ENCODE peak calls at places on chromosomes 2 and 18, in five cellular contexts. Z is coronary artery, F is endothelial cell of umbilical vein, D is fibroblast of pulmonary artery, E is OCI-LY7. W is an unnamed sample.

GRCh38 chr2:173545364-173545734 is 190.7 kb downstream of the CDCA7 start:
- DNase-seq in Z (no peak), F (no peak), D (no peak), E (no peak), W (no peak)

GRCh38 chr18:26190506-26190905 is 35.7 kb upstream of the TAF4B start:
- DNase-seq in Z (no peak), F (no peak), D (no peak), E (peak; percentile 94), W (no peak)

GRCh38 chr2:221156335-221156734 is 415.8 kb downstream of the EPHA4 start:
- DNase-seq in Z (no peak), F (no peak), D (no peak), E (peak; percentile 18), W (peak; percentile 15)

GRCh38 chr18:27862056-27862682 is 314.8 kb downstream of the CDH2 start:
- DNase-seq in Z (no peak), F (no peak), D (no peak), E (no peak), W (no peak)

GRCh38 chr2:54629914-54630609 is 93.4 kb upstream of the EML6 start:
- DNase-seq in Z (no peak), F (no peak), D (peak; percentile 78), E (no peak), W (no peak)

GRCh38 chr2:201436141-201436540 is 15.1 kb downstream of the TRAK2 start:
- DNase-seq in Z (no peak), F (no peak), D (no peak), E (no peak), W (no peak)

GRCh38 chr2:191171708-191172355 is 21.0 kb upstream of the STAT4 start:
- DNase-seq in Z (no peak), F (peak; percentile 47), D (peak; percentile 95), E (no peak), W (no peak)

GRCh38 chr2:219508933-219509779 is 5.1 kb upstream of the ASIC4 start:
- DNase-seq in Z (no peak), F (no peak), D (no peak), E (no peak), W (no peak)

GRCh38 chr2:47040662-47041061 is 114.4 kb downstream of the STPG4 start:
- DNase-seq in Z (no peak), F (no peak), D (no peak), E (no peak), W (no peak)

GRCh38 chr2:30300456-30301221 is 69.3 kb downstream of the LBH start:
- DNase-seq in Z (no peak), F (no peak), D (peak; percentile 53), E (no peak), W (peak; percentile 57)

GRCh38 chr2:120682654-120683053 is 53.0 kb upstream of the GLI2 start:
- DNase-seq in Z (no peak), F (no peak), D (no peak), E (no peak), W (no peak)

GRCh38 chr2:204343685-204344084 is 201.6 kb upstream of the PARD3B start:
- DNase-seq in Z (no peak), F (no peak), D (no peak), E (no peak), W (no peak)

GRCh38 chr18:58501033-58501432 is 127.9 kb downstream of the ALPK2 start:
- DNase-seq in Z (no peak), F (no peak), D (no peak), E (no peak), W (no peak)

GRCh38 chr18:11553098-11553940 is 56.1 kb upstream of the SLC35G4 start:
- DNase-seq in Z (no peak), F (peak; percentile 59), D (peak; percentile 70), E (peak; percentile 70), W (peak; percentile 51)

GRCh38 chr2:191754103-191754502 is 76.2 kb downstream of the NABP1 start:
- DNase-seq in Z (no peak), F (no peak), D (no peak), E (no peak), W (no peak)

GRCh38 chr2:99674031-99674430 is 184.2 kb upstream of the REV1 start:
- DNase-seq in Z (no peak), F (no peak), D (no peak), E (no peak), W (no peak)

GRCh38 chr2:28390857-28391563 is 1.6 kb upstream of the FOSL2 start:
- DNase-seq in Z (peak; percentile 95), F (peak; percentile 89), D (peak; percentile 93), E (peak; percentile 6), W (peak; percentile 70)

GRCh38 chr2:241215421-241215820 is 26.9 kb downstream of the ANO7 start:
- DNase-seq in Z (no peak), F (no peak), D (no peak), E (no peak), W (no peak)

GRCh38 chr2:71659868-71660518 is 206.6 kb downstream of the DYSF start:
- DNase-seq in Z (peak; percentile 57), F (no peak), D (no peak), E (no peak), W (no peak)

GRCh38 chr2:120937736-120938131 is 202.1 kb downstream of the GLI2 start:
- DNase-seq in Z (no peak), F (no peak), D (peak; percentile 86), E (no peak), W (no peak)

GRCh38 chr2:16655457-16655837 is 10.2 kb downstream of the CYRIA start:
- DNase-seq in Z (peak; percentile 14), F (no peak), D (no peak), E (no peak), W (no peak)

GRCh38 chr2:196218109-196218508 is 46.7 kb upstream of the STK17B start:
- DNase-seq in Z (no peak), F (no peak), D (no peak), E (no peak), W (no peak)

GRCh38 chr2:130920417-130921030 is 83.8 kb downstream of the ARHGEF4 start:
- DNase-seq in Z (no peak), F (peak; percentile 72), D (peak; percentile 81), E (peak; percentile 38), W (peak; percentile 74)

GRCh38 chr2:168171069-168171762 is 76.2 kb downstream of the STK39 start:
- DNase-seq in Z (no peak), F (no peak), D (no peak), E (no peak), W (no peak)

GRCh38 chr2:9737053-9737875 is 106.0 kb upstream of the TAF1B start:
- DNase-seq in Z (no peak), F (no peak), D (peak; percentile 39), E (peak; percentile 6), W (no peak)

GRCh38 chr18:36446059-36446458 is 148.5 kb downstream of the FHOD3 start:
- DNase-seq in Z (no peak), F (no peak), D (no peak), E (no peak), W (no peak)

GRCh38 chr2:35428548-35428947 is 927.0 kb upstream of the CRIM1 start:
- DNase-seq in Z (no peak), F (peak; percentile 22), D (peak; percentile 17), E (peak; percentile 32), W (peak; percentile 76)

GRCh38 chr2:174334278-174334715 is 457 bp upstream of the SP9 start:
- DNase-seq in Z (no peak), F (no peak), D (no peak), E (no peak), W (no peak)

GRCh38 chr18:37306420-37306819 is 259.2 kb downstream of the CELF4 start:
- DNase-seq in Z (no peak), F (no peak), D (no peak), E (no peak), W (no peak)

GRCh38 chr18:50155406-50155805 is 39.5 kb downstream of the MYO5B start:
- DNase-seq in Z (no peak), F (no peak), D (no peak), E (no peak), W (no peak)

DNA sequence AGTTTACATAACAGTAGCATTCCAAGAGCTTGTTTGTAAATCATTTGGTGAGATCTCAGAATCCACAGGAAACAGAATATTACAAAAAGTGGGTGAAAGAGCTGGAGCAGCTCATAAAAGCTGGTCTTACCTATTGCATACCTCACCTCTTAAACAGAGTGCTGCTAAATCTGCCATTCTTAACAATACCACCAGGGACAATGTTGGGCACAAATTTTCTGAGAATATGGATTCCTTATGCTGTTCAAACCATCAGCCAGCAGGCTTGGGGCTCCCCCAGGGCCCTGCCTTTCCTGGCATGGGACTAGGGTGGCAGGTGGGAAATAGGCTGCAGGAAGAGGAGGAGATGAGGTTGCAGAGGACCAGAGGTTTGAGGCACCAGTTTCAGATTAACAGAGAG is 55.6 kb downstream of the TGFA start:
- DNase-seq in Z (no peak), F (no peak), D (no peak), E (peak; percentile 4), W (no peak)
- TF ChIP-seq CTCF in Z (no peak), F (no peak), D (no peak), E (peak; percentile 49), W (peak; percentile 42)

GRCh38 chr2:218168016-218168415 is 1.3 kb upstream of the CXCR1 start:
- DNase-seq in Z (no peak), F (no peak), D (no peak), E (no peak), W (no peak)
- TF ChIP-seq CTCF in Z (no peak), F (no peak), D (no peak), E (no peak), W (no peak)

DNA sequence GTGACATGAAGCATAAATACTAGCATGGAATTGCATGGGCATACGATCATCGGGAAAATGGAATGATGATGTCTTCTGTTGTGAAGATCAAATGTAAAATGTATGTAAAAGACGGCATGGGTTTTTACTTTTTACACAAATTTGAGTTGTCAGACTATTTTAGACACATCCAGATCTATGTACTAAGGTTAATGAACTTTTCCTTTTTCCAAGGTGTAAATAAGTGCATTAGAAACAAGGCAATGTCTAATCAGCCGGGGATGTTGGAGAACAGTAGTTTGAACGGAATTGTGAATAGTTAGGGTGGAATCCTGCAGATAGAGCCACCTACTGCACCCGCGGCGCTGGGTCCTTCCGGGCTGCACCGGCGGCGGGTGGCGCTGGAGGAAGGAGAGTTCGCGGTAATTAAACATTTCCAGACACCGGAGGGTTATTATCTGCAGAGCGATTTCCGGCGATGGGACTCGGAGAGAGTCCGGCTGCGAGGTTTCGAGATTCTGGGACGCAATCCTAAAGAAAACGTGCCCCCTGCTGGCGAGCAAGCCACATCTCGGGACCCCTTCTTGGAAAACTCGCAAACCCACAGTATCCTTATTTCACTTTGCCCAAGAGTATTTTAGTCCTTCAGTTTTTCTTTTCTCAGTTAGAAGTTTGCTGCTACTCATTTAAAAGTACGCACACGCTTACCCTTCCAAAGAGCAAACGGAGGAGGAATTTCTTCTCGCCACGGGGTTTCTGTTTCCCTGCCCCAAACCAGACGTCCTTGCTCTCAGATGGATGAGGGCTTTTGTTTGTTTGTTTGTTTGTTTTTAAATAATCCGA is 4.4 kb upstream of the OSR1 start:
- DNase-seq in Z (peak; percentile 89), F (peak; percentile 67), D (peak; percentile 88), E (peak; percentile 67), W (peak; percentile 85)
- TF ChIP-seq CTCF in Z (peak; percentile 75), F (peak; percentile 84), D (peak; percentile 82), E (peak; percentile 77), W (peak; percentile 87)

DNA sequence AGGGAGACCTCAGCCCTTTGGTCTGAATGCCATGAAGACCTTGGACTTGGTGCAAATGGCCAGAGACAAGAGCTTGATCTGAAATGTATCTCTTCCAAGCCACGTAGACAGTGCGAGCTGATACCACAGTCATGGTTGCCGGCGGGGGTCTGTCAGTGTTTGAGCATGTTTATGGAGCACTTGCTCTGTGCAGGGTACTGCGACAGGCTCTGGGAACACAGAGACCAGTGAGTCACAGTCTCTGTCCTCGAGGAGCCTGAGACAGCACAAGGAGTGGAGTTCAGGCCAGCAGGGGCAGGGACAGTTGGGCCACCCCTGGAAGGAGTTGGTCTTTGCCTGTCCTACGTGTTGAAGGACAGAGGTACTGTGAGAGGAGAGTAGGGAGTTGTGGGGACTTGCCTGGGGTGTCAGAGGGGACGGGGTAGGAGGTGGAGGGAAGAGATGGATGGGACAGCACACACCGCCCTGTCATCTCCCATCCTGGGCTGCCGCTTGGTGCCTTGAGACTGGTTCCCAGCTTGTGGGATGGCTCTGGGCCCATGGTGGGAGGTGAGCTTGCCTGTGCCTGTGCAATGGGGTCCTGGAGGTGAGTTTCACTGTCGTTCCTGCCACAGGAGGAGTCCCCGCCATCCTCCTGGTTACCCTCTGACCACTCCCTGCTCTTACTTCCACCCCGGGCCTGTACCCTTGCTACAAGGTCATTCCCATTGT is 39.5 kb downstream of the ATP6V1C2 start:
- DNase-seq in Z (no peak), F (no peak), D (no peak), E (no peak), W (no peak)
- TF ChIP-seq CTCF in Z (no peak), F (no peak), D (no peak), E (no peak), W (no peak)